ENCODE peak calls at places on chromosomes 11 and 22, in six cellular contexts. One of them, this sample, is unnamed.

GRCh38 chr11:120455487-120455886 is 56.1 kb upstream of the GRIK4 start:
- DNase-seq in endothelial cell of umbilical vein: no peak
- DNase-seq in activated CD4-positive, alpha-beta memory T cell treated with anti-CD3 and anti-CD28 coated beads for 36 hours: no peak
- DNase-seq in progenitor cell of endocrine pancreas: no peak
- DNase-seq in memory B cell: no peak
- DNase-seq in fibroblast of gingiva: no peak
- DNase-seq in this sample: no peak

GRCh38 chr22:50621491-50621880 is 6.5 kb downstream of the ARSA start:
- DNase-seq in endothelial cell of umbilical vein: no peak
- DNase-seq in memory B cell: peak
- DNase-seq in activated CD4-positive, alpha-beta memory T cell treated with anti-CD3 and anti-CD28 coated beads for 36 hours: peak
- DNase-seq in fibroblast of gingiva: no peak
- DNase-seq in progenitor cell of endocrine pancreas: no peak
- DNase-seq in this sample: peak

GRCh38 chr11:2700415-2701211 is 819 bp upstream of the KCNQ1OT1 start:
- DNase-seq in fibroblast of gingiva: peak
- DNase-seq in endothelial cell of umbilical vein: peak
- DNase-seq in progenitor cell of endocrine pancreas: no peak
- DNase-seq in memory B cell: no peak
- DNase-seq in activated CD4-positive, alpha-beta memory T cell treated with anti-CD3 and anti-CD28 coated beads for 36 hours: peak
- DNase-seq in this sample: peak

GRCh38 chr22:37193629-37194191 is 5.7 kb upstream of the C1QTNF6 start:
- DNase-seq in progenitor cell of endocrine pancreas: no peak
- DNase-seq in memory B cell: no peak
- DNase-seq in fibroblast of gingiva: peak
- DNase-seq in activated CD4-positive, alpha-beta memory T cell treated with anti-CD3 and anti-CD28 coated beads for 36 hours: peak
- DNase-seq in endothelial cell of umbilical vein: peak
- DNase-seq in this sample: peak

GRCh38 chr22:43039800-43040199 is 24.9 kb upstream of the PACSIN2 start:
- DNase-seq in activated CD4-positive, alpha-beta memory T cell treated with anti-CD3 and anti-CD28 coated beads for 36 hours: no peak
- DNase-seq in fibroblast of gingiva: no peak
- DNase-seq in endothelial cell of umbilical vein: no peak
- DNase-seq in memory B cell: no peak
- DNase-seq in progenitor cell of endocrine pancreas: no peak
- DNase-seq in this sample: no peak

GRCh38 chr22:46576556-46577351 is 39.3 kb upstream of the CELSR1 start:
- DNase-seq in endothelial cell of umbilical vein: no peak
- DNase-seq in memory B cell: peak
- DNase-seq in fibroblast of gingiva: peak
- DNase-seq in progenitor cell of endocrine pancreas: peak
- DNase-seq in activated CD4-positive, alpha-beta memory T cell treated with anti-CD3 and anti-CD28 coated beads for 36 hours: peak
- DNase-seq in this sample: peak

GRCh38 chr11:96279421-96280290 is 63.3 kb downstream of the MAML2 start:
- DNase-seq in progenitor cell of endocrine pancreas: no peak
- DNase-seq in fibroblast of gingiva: no peak
- DNase-seq in endothelial cell of umbilical vein: no peak
- DNase-seq in activated CD4-positive, alpha-beta memory T cell treated with anti-CD3 and anti-CD28 coated beads for 36 hours: no peak
- DNase-seq in memory B cell: no peak
- DNase-seq in this sample: no peak

GRCh38 chr11:109851780-109852390 is 241.3 kb upstream of the ZC3H12C start:
- DNase-seq in endothelial cell of umbilical vein: no peak
- DNase-seq in activated CD4-positive, alpha-beta memory T cell treated with anti-CD3 and anti-CD28 coated beads for 36 hours: no peak
- DNase-seq in memory B cell: no peak
- DNase-seq in progenitor cell of endocrine pancreas: no peak
- DNase-seq in fibroblast of gingiva: no peak
- DNase-seq in this sample: no peak

GRCh38 chr11:119205080-119205479 is 1.1 kb upstream of the CBL start:
- DNase-seq in activated CD4-positive, alpha-beta memory T cell treated with anti-CD3 and anti-CD28 coated beads for 36 hours: no peak
- DNase-seq in endothelial cell of umbilical vein: no peak
- DNase-seq in progenitor cell of endocrine pancreas: no peak
- DNase-seq in memory B cell: no peak
- DNase-seq in fibroblast of gingiva: no peak
- DNase-seq in this sample: no peak

GRCh38 chr11:102360681-102361080 is 13.7 kb downstream of the BIRC2 start:
- DNase-seq in endothelial cell of umbilical vein: no peak
- DNase-seq in memory B cell: no peak
- DNase-seq in fibroblast of gingiva: no peak
- DNase-seq in progenitor cell of endocrine pancreas: no peak
- DNase-seq in activated CD4-positive, alpha-beta memory T cell treated with anti-CD3 and anti-CD28 coated beads for 36 hours: no peak
- DNase-seq in this sample: no peak

GRCh38 chr11:121563900-121564822 is 111.4 kb upstream of the SORL1-AS1 start:
- DNase-seq in memory B cell: no peak
- DNase-seq in fibroblast of gingiva: no peak
- DNase-seq in endothelial cell of umbilical vein: no peak
- DNase-seq in activated CD4-positive, alpha-beta memory T cell treated with anti-CD3 and anti-CD28 coated beads for 36 hours: no peak
- DNase-seq in progenitor cell of endocrine pancreas: no peak
- DNase-seq in this sample: no peak

GRCh38 chr11:87036756-87037449 is 831 bp upstream of the TMEM135 start:
- DNase-seq in activated CD4-positive, alpha-beta memory T cell treated with anti-CD3 and anti-CD28 coated beads for 36 hours: no peak
- DNase-seq in endothelial cell of umbilical vein: no peak
- DNase-seq in fibroblast of gingiva: no peak
- DNase-seq in memory B cell: no peak
- DNase-seq in progenitor cell of endocrine pancreas: peak
- DNase-seq in this sample: no peak

GRCh38 chr11:111298466-111299110 is at the start of gene POU2AF3:
- DNase-seq in activated CD4-positive, alpha-beta memory T cell treated with anti-CD3 and anti-CD28 coated beads for 36 hours: no peak
- DNase-seq in fibroblast of gingiva: no peak
- DNase-seq in progenitor cell of endocrine pancreas: peak
- DNase-seq in memory B cell: no peak
- DNase-seq in endothelial cell of umbilical vein: no peak
- DNase-seq in this sample: no peak

GRCh38 chr11:120565436-120566155 is 54.0 kb downstream of the GRIK4 start:
- DNase-seq in memory B cell: no peak
- DNase-seq in endothelial cell of umbilical vein: no peak
- DNase-seq in activated CD4-positive, alpha-beta memory T cell treated with anti-CD3 and anti-CD28 coated beads for 36 hours: no peak
- DNase-seq in progenitor cell of endocrine pancreas: no peak
- DNase-seq in fibroblast of gingiva: no peak
- DNase-seq in this sample: no peak

GRCh38 chr11:12318791-12319733 is 58.3 kb upstream of the PARVA start:
- DNase-seq in progenitor cell of endocrine pancreas: no peak
- DNase-seq in memory B cell: no peak
- DNase-seq in endothelial cell of umbilical vein: no peak
- DNase-seq in fibroblast of gingiva: peak
- DNase-seq in activated CD4-positive, alpha-beta memory T cell treated with anti-CD3 and anti-CD28 coated beads for 36 hours: no peak
- DNase-seq in this sample: no peak

GRCh38 chr11:67408437-67409200 is 4.7 kb downstream of the TBC1D10C start:
- DNase-seq in progenitor cell of endocrine pancreas: no peak
- DNase-seq in memory B cell: no peak
- DNase-seq in fibroblast of gingiva: no peak
- DNase-seq in endothelial cell of umbilical vein: no peak
- DNase-seq in activated CD4-positive, alpha-beta memory T cell treated with anti-CD3 and anti-CD28 coated beads for 36 hours: peak
- DNase-seq in this sample: peak

GRCh38 chr22:42202048-42202447 is 68.4 kb downstream of the TCF20 start:
- DNase-seq in fibroblast of gingiva: no peak
- DNase-seq in progenitor cell of endocrine pancreas: no peak
- DNase-seq in activated CD4-positive, alpha-beta memory T cell treated with anti-CD3 and anti-CD28 coated beads for 36 hours: peak
- DNase-seq in endothelial cell of umbilical vein: no peak
- DNase-seq in memory B cell: no peak
- DNase-seq in this sample: no peak

This sample was measured in stimulated activated naive CD8-positive, alpha-beta T cell treated with anti-CD3 and anti-CD28 coated beads, Interleukin-15, amount 100 ng/mL, for 72 hours.